ENCODE peak calls at places on chromosome X, in seven cellular contexts. G is thyroid gland, A is K562, M is AG09309, X is Calu3, R is cardiac fibroblast, O is psoas muscle. N is an unnamed sample.

GRCh38 chrX:23845316-23845932 is 62.3 kb downstream of the APOO start:
- DNase-seq in O (no peak), G (peak; percentile 13), M (no peak), X (peak; percentile 18), A (peak; percentile 8), R (peak; percentile 49), N (no peak)

GRCh38 chrX:65463550-65463949 is 71.0 kb downstream of the LAS1L start:
- DNase-seq in M (no peak), R (peak; percentile 13), X (no peak), G (no peak), A (no peak), O (no peak), N (no peak)

GRCh38 chrX:2188316-2188715 is 312.5 kb downstream of the DHRSX start:
- DNase-seq in A (peak; percentile 29), X (no peak), O (no peak), M (no peak), R (peak; percentile 1), G (no peak), N (no peak)

GRCh38 chrX:133726642-133727041 is 258.8 kb downstream of the GPC3 start:
- DNase-seq in A (no peak), M (no peak), G (no peak), X (no peak), R (no peak), O (no peak), N (no peak)

GRCh38 chrX:69396916-69397315 is 107.2 kb upstream of the NALF2 start:
- DNase-seq in X (no peak), R (no peak), O (no peak), G (no peak), M (no peak), A (no peak), N (no peak)

GRCh38 chrX:15059488-15059887 is 186.3 kb downstream of the MOSPD2 start:
- DNase-seq in A (no peak), M (no peak), X (no peak), G (no peak), O (no peak), R (no peak), N (no peak)

GRCh38 chrX:27995611-27996010 is 14.4 kb upstream of the DCAF8L1 start:
- DNase-seq in G (no peak), O (no peak), X (no peak), A (no peak), M (no peak), R (no peak), N (no peak)

GRCh38 chrX:151396042-151396826 is 772 bp upstream of the VMA21 start:
- DNase-seq in G (peak; percentile 12), X (no peak), R (no peak), O (peak; percentile 33), M (peak; percentile 2), A (no peak), N (no peak)

GRCh38 chrX:15430584-15430983 is 46.4 kb upstream of the VEGFD start:
- DNase-seq in M (no peak), X (no peak), O (no peak), G (no peak), R (no peak), A (no peak), N (no peak)

GRCh38 chrX:51437521-51437920 is 58.9 kb downstream of the NUDT11 start:
- DNase-seq in O (no peak), G (no peak), M (no peak), X (no peak), R (no peak), A (no peak), N (no peak)

GRCh38 chrX:25941087-25941486 is 197.1 kb upstream of the MAGEB18 start:
- DNase-seq in G (no peak), A (no peak), M (no peak), O (no peak), R (no peak), X (no peak), N (no peak)

GRCh38 chrX:39576081-39576701 is 521.6 kb downstream of the BCOR start:
- DNase-seq in X (no peak), O (no peak), G (peak; percentile 50), M (no peak), R (no peak), A (no peak), N (no peak)

GRCh38 chrX:56729152-56729557 is at the start of gene NBDY:
- DNase-seq in O (peak; percentile 16), M (no peak), G (peak; percentile 44), R (peak; percentile 50), X (peak; percentile 37), A (peak; percentile 12), N (peak; percentile 22)

GRCh38 chrX:13119386-13119785 is 75.0 kb upstream of the FAM9C start:
- DNase-seq in G (no peak), R (peak; percentile 46), O (no peak), A (no peak), X (no peak), M (no peak), N (no peak)

GRCh38 chrX:40420899-40421729 is 159.7 kb upstream of the ATP6AP2 start:
- DNase-seq in R (no peak), O (no peak), G (peak; percentile 27), X (peak; percentile 13), A (no peak), M (no peak), N (no peak)

GRCh38 chrX:8773117-8773516 is 28.1 kb downstream of the FAM9A start:
- DNase-seq in G (no peak), O (no peak), M (no peak), R (no peak), X (no peak), A (no peak), N (no peak)

GRCh38 chrX:141814213-141814857 is 23.8 kb upstream of the MAGEC3 start:
- DNase-seq in X (no peak), M (no peak), O (no peak), G (no peak), R (no peak), A (no peak), N (no peak)

DNA sequence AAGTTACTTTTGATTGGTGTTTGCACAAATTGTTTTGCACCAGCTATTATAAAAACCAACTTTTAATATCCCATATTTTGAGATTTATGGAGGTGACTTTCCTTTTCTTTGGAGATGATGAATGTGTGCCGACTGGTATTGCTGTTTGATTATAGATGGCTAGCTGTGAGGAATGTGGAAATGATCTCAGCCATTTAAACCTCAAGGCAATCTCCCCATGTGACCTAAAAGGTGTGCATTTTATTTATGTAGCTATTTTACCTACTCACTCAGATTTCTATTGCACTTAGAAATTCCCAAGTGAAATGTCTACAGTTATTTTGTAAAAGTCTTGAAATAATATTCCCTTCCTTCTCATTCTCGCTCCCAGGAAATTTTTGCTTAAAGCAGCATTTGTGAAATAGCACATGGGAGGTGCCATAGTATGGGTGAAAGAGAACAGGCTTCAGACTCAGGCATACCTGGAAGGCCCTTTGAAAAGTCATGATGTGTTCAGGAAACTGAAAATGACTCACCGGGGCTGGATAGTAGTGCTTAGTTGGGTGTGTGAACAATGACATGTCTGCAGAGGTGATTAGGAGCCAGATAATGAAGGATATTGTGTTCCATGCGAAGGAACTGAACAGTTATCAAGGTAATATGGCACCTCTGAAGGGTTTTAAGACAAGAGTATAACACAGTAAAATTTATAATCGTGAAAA is 247.6 kb downstream of the CBLL2 start:
- DNase-seq in X (no peak), G (no peak), R (no peak), O (no peak), M (no peak), A (no peak), N (no peak)
- TF ChIP-seq CTCF in X (no peak), G (no peak), R (no peak), O (no peak), M (no peak), A (no peak), N (no peak)

DNA sequence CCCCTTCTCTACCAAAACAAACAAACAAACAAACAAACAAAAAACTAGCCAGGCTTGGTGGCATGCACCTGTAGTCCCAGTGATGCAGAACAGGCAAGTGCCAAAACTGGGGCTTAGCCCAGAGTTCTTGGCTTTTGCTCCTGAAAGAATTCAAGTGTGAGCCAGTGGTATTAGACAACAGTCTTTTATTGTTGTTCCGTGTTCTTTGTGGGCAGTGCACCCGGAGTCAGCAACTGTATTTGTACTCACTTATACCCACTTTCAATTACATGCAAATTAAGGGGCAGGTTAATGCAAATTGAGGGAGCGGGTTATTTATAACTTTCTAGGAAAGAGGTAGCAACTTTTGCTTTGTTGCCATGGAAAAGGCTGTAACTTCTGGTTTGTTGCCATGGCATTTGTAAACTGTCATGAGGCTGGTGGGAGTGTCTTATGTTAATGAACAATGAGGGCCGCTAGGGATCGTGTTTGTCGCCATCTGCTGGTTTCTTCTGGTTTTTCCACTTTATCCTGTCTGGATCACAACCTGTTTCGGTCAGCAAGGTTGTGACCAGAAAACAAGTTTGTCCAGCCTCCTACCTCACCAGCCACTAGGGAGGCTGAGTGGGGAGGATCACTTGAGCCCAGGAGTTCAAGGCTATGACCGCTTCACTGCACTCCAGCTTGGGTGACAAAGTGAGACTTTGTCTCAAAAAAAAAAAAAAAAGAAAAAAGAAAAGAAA is 88.8 kb upstream of the ESX1 start:
- DNase-seq in R (peak; percentile 88), M (peak; percentile 33), G (no peak), O (no peak), X (peak; percentile 84), A (peak; percentile 25), N (no peak)
- TF ChIP-seq CTCF in R (peak; percentile 49), M (peak; percentile 73), G (no peak), O (peak; percentile 37), X (peak; percentile 46), A (peak; percentile 54), N (no peak)

GRCh38 chrX:20060961-20061868 is 55.5 kb downstream of the MAP7D2 start:
- DNase-seq in M (no peak), O (no peak), G (no peak), X (no peak), A (no peak), R (no peak), N (no peak)
- TF ChIP-seq CTCF in M (no peak), O (no peak), G (no peak), X (no peak), A (no peak), R (no peak), N (no peak)

GRCh38 chrX:110852180-110852579 is 56.6 kb upstream of the CHRDL1 start:
- DNase-seq in R (peak; percentile 24), O (no peak), G (no peak), X (no peak), M (no peak), A (peak; percentile 40), N (no peak)
- TF ChIP-seq CTCF in R (peak; percentile 51), O (peak; percentile 30), G (peak; percentile 13), X (peak; percentile 27), M (peak; percentile 63), A (peak; percentile 48), N (no peak)

GRCh38 chrX:96843566-96843965 is 40.1 kb upstream of the RPA4 start:
- DNase-seq in O (no peak), A (no peak), X (no peak), R (peak; percentile 37), G (peak; percentile 6), M (no peak), N (no peak)
- TF ChIP-seq CTCF in O (peak; percentile 8), A (no peak), X (no peak), R (peak; percentile 34), G (no peak), M (peak; percentile 28), N (no peak)

GRCh38 chrX:149825424-149825823 is 43.7 kb downstream of the MAGEA9 start:
- DNase-seq in R (peak; percentile 17), M (no peak), G (peak; percentile 51), O (no peak), A (peak; percentile 16), X (peak; percentile 56), N (no peak)
- TF ChIP-seq CTCF in R (peak; percentile 18), M (peak; percentile 30), G (peak; percentile 12), O (no peak), A (peak; percentile 48), X (peak; percentile 51), N (no peak)

N was measured in omental fat pad.